ENCODE peak calls at places on chromosomes 1 and 21, in five cellular contexts. J is A549, U is K562, I is GM12878, R is HepG2. Y is an unnamed sample.

GRCh38 chr1:98661544-98662353 is at the start of gene SNX7:
- DNase-seq in I (no peak), U (no peak), R (peak), J (peak), Y (peak)

GRCh38 chr1:219639843-219640606 is 27.1 kb upstream of the ZC3H11B start:
- DNase-seq in U (no peak), J (no peak), R (no peak), I (no peak), Y (no peak)

GRCh38 chr1:217136895-217137205 is 413.6 kb upstream of the ESRRG start:
- DNase-seq in R (no peak), J (no peak), I (no peak), U (no peak), Y (peak)

GRCh38 chr1:43885311-43885801 is 48.2 kb upstream of the ARTN start:
- DNase-seq in R (no peak), I (no peak), J (no peak), U (no peak), Y (peak)

GRCh38 chr1:200733907-200734306 is 4.8 kb upstream of the CAMSAP2 start:
- DNase-seq in U (no peak), R (no peak), J (no peak), I (no peak), Y (no peak)

GRCh38 chr1:229839800-229840199 is 213.8 kb downstream of the URB2 start:
- DNase-seq in U (no peak), I (no peak), R (no peak), J (no peak), Y (no peak)

GRCh38 chr1:101120868-101121267 is 95.3 kb upstream of the DPH5 start:
- DNase-seq in I (no peak), R (no peak), J (no peak), U (no peak), Y (no peak)

GRCh38 chr1:109890115-109890953 is 20.3 kb upstream of the CSF1 start:
- DNase-seq in R (no peak), I (no peak), U (peak), J (no peak), Y (no peak)

GRCh38 chr1:209387271-209387968 is 196.1 kb upstream of the CAMK1G start:
- DNase-seq in I (no peak), R (no peak), J (no peak), U (no peak), Y (no peak)

GRCh38 chr1:154926201-154926600 is 10.3 kb downstream of the PMVK start:
- DNase-seq in U (no peak), R (no peak), J (no peak), I (no peak), Y (no peak)

GRCh38 chr1:177306019-177306415 is 135.3 kb downstream of the BRINP2 start:
- DNase-seq in J (no peak), R (no peak), U (no peak), I (no peak), Y (no peak)

GRCh38 chr1:172402878-172403573 is 17.5 kb upstream of the C1orf105 start:
- DNase-seq in U (no peak), R (no peak), J (no peak), I (no peak), Y (no peak)

GRCh38 chr1:18178125-18178524 is 70.5 kb downstream of the IGSF21 start:
- DNase-seq in I (no peak), J (no peak), R (no peak), U (no peak), Y (no peak)

GRCh38 chr1:110440877-110441276 is 10.1 kb upstream of the PROK1 start:
- DNase-seq in J (no peak), U (no peak), R (no peak), I (no peak), Y (no peak)

GRCh38 chr1:60103186-60103585 is 29.6 kb upstream of the C1orf87 start:
- DNase-seq in R (no peak), I (no peak), J (no peak), U (no peak), Y (no peak)

GRCh38 chr1:186304982-186305949 is 69.8 kb downstream of the TPR start:
- DNase-seq in J (peak), U (peak), R (peak), I (no peak), Y (peak)

GRCh38 chr21:44423312-44423821 is 31.9 kb upstream of the LRRC3 start:
- DNase-seq in I (no peak), U (no peak), R (no peak), J (no peak), Y (no peak)

GRCh38 chr1:155942578-155943141 is 1.2 kb downstream of the RXFP4 start:
- DNase-seq in U (no peak), J (no peak), R (no peak), I (no peak), Y (no peak)

GRCh38 chr1:8740034-8740449 is 77.4 kb downstream of the RERE start:
- DNase-seq in R (peak), U (no peak), I (no peak), J (no peak), Y (no peak)

GRCh38 chr21:41428311-41428710 is 2.3 kb downstream of the MX1 start:
- DNase-seq in J (no peak), U (no peak), R (no peak), I (no peak), Y (no peak)

GRCh38 chr1:105793541-105794146 is 1262.8 kb upstream of the PRMT6 start:
- DNase-seq in J (no peak), U (peak), I (no peak), R (peak), Y (peak)

GRCh38 chr1:39898146-39898545 is 3.6 kb downstream of the MYCL start:
- DNase-seq in U (no peak), J (no peak), I (no peak), R (no peak), Y (peak)

GRCh38 chr1:109370712-109371270 is 26.9 kb downstream of the SORT1 start:
- DNase-seq in I (no peak), J (no peak), U (no peak), R (peak), Y (peak)

GRCh38 chr1:230970432-230970831 is 8.2 kb downstream of the TTC13 start:
- DNase-seq in R (no peak), U (no peak), I (no peak), J (no peak), Y (no peak)

GRCh38 chr1:217911908-217912307 is 280.8 kb downstream of the SPATA17 start:
- DNase-seq in R (no peak), J (peak), I (no peak), U (no peak), Y (peak)

GRCh38 chr1:51535006-51535592 is 16.0 kb upstream of the EPS15 start:
- DNase-seq in U (peak), R (peak), J (peak), I (peak), Y (peak)

GRCh38 chr1:235017719-235018118 is 110.9 kb downstream of the TOMM20 start:
- DNase-seq in J (no peak), U (no peak), R (peak), I (no peak), Y (no peak)

DNA sequence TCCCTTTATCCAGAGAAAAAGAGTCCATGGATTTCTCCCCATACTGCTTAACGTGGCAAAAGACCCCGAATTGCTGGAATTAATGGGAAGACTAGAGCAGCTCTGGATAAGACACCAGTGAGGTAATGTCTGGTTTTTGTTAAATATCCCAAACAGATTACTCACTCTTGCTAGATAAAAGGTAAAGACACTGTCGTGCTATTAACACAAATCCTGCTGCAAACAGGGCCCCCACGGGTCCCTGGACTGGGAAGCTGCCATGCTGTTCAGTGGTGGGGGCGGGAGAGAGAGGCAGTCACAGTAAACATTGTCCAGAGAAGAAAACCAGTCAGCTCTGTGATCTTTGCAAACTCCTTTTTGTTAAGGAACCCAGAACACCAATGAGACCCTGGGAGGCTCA is 15.2 kb upstream of the SRP9 start:
- DNase-seq in U (peak), R (peak), I (no peak), J (peak), Y (no peak)
- TF ChIP-seq JUNB in U (no peak), R (no peak), I (no peak), J (peak), Y (no peak)

DNA sequence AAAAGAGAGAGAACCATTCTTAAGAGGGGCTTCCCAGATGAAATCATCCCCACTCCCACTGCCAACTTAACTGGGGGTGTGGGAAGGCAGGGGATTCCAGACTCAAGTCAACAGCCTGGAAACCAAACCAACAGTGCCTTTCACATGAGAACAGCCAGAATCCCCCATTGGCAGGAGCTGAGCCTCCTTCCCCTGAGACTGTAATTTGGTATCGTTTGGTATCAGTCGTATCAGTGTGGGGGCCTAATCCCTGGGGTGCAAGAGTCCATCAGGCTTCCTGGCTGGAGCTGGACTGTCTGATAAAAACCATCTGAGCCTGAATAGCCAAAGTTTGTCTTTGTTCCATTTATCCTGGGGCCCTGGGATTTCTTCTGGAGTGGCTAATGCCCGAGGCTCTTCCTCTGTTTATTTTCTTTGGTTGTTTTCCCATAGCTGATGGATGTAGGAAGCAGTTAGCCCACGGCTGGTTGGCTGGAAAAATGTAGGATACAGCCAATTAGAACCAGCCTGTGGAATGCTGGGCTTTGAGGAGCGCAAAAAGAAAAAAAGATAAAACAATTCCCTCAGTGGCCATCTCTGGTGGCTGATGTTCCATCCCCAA is 84.6 kb downstream of the LAMC2 start:
- DNase-seq in R (no peak), J (no peak), U (no peak), I (no peak), Y (no peak)
- TF ChIP-seq JUNB in R (no peak), J (no peak), U (no peak), I (peak), Y (no peak)

DNA sequence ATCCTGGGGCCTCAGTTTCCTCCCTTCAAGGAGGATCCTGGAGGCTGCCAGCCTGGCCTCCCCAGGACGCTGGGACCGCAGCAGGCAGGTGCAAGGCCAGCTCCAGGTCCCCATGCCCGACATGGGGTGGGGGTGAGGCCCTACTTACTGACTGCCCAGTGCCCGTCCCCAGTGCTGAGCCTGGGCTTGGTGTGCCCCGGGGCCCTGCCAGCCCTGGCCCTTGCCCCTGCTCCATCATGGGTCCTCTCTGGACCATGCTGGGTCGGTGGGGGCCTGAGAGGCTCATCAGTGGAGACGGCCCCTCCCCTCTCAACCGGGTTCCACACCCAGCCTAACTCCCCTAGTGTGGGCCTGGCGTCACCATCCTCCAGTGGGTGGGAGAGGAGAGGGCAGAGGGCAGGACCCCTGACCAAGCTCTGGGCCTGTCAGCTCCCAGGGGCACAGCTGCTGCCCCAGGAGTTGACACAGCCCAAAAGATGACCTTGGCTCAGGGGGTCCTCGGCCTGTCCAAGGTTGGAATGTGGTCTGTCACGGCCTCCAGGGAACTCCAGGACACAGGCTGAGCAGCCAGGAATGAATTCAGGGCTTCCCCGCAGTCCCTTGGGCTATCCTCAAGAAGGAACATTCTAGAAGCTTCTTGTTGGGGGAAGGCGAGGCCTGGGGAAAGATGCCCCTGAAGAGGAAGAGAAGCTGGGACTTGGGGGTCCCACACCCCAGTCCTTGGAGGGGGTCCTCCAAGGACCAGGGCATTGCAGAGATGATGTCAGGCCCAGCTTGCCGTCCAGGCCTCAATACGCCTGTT is 17.6 kb upstream of the ARF1 start:
- DNase-seq in I (no peak), U (no peak), R (no peak), J (no peak), Y (no peak)
- TF ChIP-seq JUNB in I (no peak), U (no peak), R (no peak), J (no peak), Y (no peak)

DNA sequence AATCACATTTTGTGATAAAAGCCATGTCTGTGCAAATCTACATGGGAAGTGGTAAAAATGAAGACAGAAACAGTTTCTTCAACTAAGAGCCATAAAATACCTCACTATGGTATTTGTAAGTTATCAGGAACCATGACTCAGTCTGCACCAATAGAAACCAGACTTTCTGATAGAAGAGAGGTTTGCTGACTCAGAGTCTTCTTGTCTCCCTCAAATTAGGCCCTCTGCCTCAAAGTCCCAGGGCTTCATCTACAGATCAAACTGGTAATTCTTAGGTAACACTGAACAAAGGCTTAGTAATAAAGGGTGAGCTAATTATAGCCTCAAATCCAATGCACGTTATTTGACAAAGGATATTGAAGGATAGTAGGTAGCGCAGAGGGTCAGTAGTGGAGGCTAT is 30.9 kb upstream of the SSX2IP start:
- DNase-seq in J (no peak), R (peak), I (no peak), U (peak), Y (no peak)
- TF ChIP-seq JUNB in J (no peak), R (no peak), I (no peak), U (no peak), Y (no peak)

GRCh38 chr1:227300682-227301081 is 17.6 kb downstream of the CDC42BPA start:
- DNase-seq in R (no peak), J (no peak), I (no peak), U (no peak), Y (no peak)
- TF ChIP-seq JUNB in R (no peak), J (no peak), I (no peak), U (no peak), Y (no peak)

GRCh38 chr1:195709821-195710220 is 898.4 kb downstream of the KCNT2 start:
- DNase-seq in I (no peak), R (no peak), U (no peak), J (no peak), Y (no peak)

GRCh38 chr1:195701149-195701548 is 907.1 kb downstream of the KCNT2 start:
- DNase-seq in J (no peak), R (no peak), I (no peak), U (no peak), Y (no peak)

GRCh38 chr1:195704028-195704427 is 904.2 kb downstream of the KCNT2 start:
- DNase-seq in J (no peak), U (no peak), I (no peak), R (no peak), Y (no peak)
- TF ChIP-seq JUNB in J (no peak), U (no peak), I (no peak), R (no peak), Y (no peak)

DNA sequence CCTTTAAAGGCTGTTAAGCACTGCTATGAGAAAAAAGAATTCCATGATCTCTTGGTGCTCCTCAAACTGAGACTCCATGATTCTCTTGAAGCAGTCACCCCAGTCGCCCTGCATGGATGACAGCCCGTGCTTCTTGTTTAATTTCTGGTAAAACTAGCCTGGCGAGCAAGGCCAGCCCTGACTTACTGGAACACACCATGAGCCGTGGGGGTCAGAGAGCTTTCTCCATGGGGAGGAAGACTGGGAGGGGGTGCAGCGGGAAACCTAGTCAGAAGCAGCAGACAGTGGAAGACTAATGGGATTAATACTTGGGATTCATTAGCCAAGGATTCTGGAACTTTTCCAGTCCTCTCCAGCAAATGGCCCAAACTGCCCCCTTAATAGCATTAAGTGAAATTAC is 57.1 kb upstream of the LRRN2 start:
- DNase-seq in J (no peak), U (no peak), R (no peak), I (no peak), Y (no peak)
- TF ChIP-seq JUNB in J (no peak), U (no peak), R (no peak), I (no peak), Y (no peak)

GRCh38 chr1:79005945-79006344 is 585 bp downstream of the ADGRL4 start:
- DNase-seq in J (no peak), R (no peak), I (no peak), U (no peak), Y (peak)
- TF ChIP-seq JUNB in J (no peak), R (no peak), I (no peak), U (no peak), Y (no peak)

Y was measured in GM23338.